ENCODE peak calls at places on chromosomes 7 and 10, in nine cellular contexts. C is gastrocnemius medialis; D is right cardiac atrium; V is CD8-positive, alpha-beta T cell; J is IMR-90; L is psoas muscle; N is upper lobe of right lung; H is Panc1; U is heart right ventricle. Y is an unnamed sample. For H3K4me1, the result is how much of the 10 kb centered on the place peaks cover.

GRCh38 chr7:39672176-39672575 is 48.8 kb downstream of the RALA start:
- DNase-seq in C (no peak), D (no peak), V (no peak), J (no peak), L (no peak), N (no peak), H (no peak), U (no peak), Y (no peak)

GRCh38 chr10:58967551-58968418 is 208.7 kb upstream of the PHYHIPL start:
- DNase-seq in C (no peak), D (peak), V (no peak), J (no peak), L (no peak), N (peak), H (no peak), U (peak), Y (no peak)

GRCh38 chr7:30727061-30727945 is 24.6 kb upstream of the INMT start:
- DNase-seq in C (no peak), D (no peak), V (peak), J (peak), L (no peak), N (peak), H (no peak), U (no peak), Y (no peak)

GRCh38 chr7:38704041-38704547 is 72.9 kb upstream of the AMPH start:
- DNase-seq in C (no peak), D (no peak), V (no peak), J (peak), L (no peak), N (no peak), H (no peak), U (no peak), Y (no peak)

GRCh38 chr10:22825841-22826240 is 102.0 kb upstream of the ARMC3 start:
- DNase-seq in C (no peak), D (peak), V (no peak), J (no peak), L (peak), N (no peak), H (no peak), U (no peak), Y (no peak)

GRCh38 chr7:30511494-30511893 is 6.9 kb upstream of the GGCT start:
- DNase-seq in C (no peak), D (no peak), V (no peak), J (no peak), L (no peak), N (no peak), H (no peak), U (no peak), Y (no peak)

GRCh38 chr10:104589871-104590270 is 51.2 kb upstream of the SORCS3 start:
- DNase-seq in C (no peak), D (no peak), V (no peak), J (peak), L (no peak), N (no peak), H (no peak), U (no peak), Y (no peak)

GRCh38 chr7:35785250-35785649 is 15.6 kb upstream of the SEPTIN7 start:
- DNase-seq in C (no peak), D (no peak), V (no peak), J (no peak), L (no peak), N (no peak), H (no peak), U (no peak), Y (no peak)

GRCh38 chr7:25541064-25541463 is 312.8 kb upstream of the NPVF start:
- DNase-seq in C (no peak), D (peak), V (no peak), J (no peak), L (no peak), N (no peak), H (no peak), U (no peak), Y (no peak)

GRCh38 chr7:122423591-122423990 is 119.0 kb upstream of the FEZF1 start:
- DNase-seq in C (no peak), D (no peak), V (no peak), J (no peak), L (no peak), N (no peak), H (no peak), U (no peak), Y (no peak)

GRCh38 chr10:124083740-124084397 is 9.5 kb downstream of the CHST15 start:
- DNase-seq in C (no peak), D (no peak), V (no peak), J (no peak), L (no peak), N (no peak), H (no peak), U (no peak), Y (no peak)

GRCh38 chr7:28973591-28973990 is 15.5 kb upstream of the TRIL start:
- DNase-seq in C (no peak), D (no peak), V (no peak), J (no peak), L (no peak), N (no peak), H (no peak), U (no peak), Y (no peak)

GRCh38 chr7:7576344-7576743 is 9.7 kb downstream of the MIOS start:
- DNase-seq in C (no peak), D (no peak), V (no peak), J (no peak), L (no peak), N (no peak), H (no peak), U (no peak), Y (no peak)

DNA sequence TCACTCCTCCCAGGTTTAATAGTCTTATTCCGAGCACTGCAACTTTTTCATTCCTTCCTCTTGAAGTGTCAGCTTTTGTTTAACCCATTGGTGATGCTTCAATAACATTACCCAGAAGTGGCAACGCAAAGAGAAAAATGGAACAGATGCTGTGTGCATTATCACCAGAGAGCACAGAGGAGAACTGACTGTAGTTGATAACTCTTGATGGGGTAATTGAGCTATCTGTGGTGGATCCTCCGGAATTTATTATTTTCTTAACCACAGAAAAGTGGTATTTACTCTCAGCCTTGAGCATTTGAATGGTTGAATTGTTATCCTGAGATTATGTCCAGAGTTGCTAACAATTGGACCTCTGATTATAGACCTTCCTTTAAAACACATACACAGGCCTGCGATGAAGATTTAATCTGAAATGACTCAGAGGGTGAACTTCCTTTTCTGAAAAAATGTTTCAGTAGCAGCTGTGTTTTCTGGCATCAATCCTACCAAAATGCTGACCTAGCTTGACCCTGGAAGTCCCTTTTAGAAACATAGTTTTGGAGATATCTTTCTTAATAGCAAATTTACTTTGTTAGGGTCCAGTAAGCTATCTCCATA is 1584.4 kb upstream of the LRRTM3 start:
- DNase-seq in C (no peak), D (no peak), V (no peak), J (no peak), L (no peak), N (no peak), H (no peak), U (no peak), Y (no peak)
- H3K27ac ChIP-seq in C (peak), D (no peak), V (no peak), J (no peak), L (no peak), N (no peak), H (no peak), U (peak), Y (no peak)

GRCh38 chr10:90319188-90319914 is 538.5 kb downstream of the HTR7 start:
- DNase-seq in C (no peak), D (no peak), V (no peak), J (peak), L (no peak), N (no peak), H (peak), U (no peak), Y (no peak)
- H3K4me3 ChIP-seq in C (no peak), D (no peak), V (no peak), J (no peak), L (no peak), N (no peak), H (no peak), U (no peak), Y (no peak)

GRCh38 chr10:76456190-76456589 is 1024.8 kb downstream of the LRMDA start:
- DNase-seq in C (peak), D (peak), V (no peak), J (no peak), L (no peak), N (no peak), H (no peak), U (no peak), Y (peak)
- H3K4me1 ChIP-seq in C (under half), D (under half), V (under half), J (under half), L (under half), N (under half), H (under half), U (under half), Y (under half)

GRCh38 chr7:131686833-131687232 is 130.4 kb upstream of the PODXL start:
- DNase-seq in C (no peak), D (no peak), V (no peak), J (no peak), L (no peak), N (no peak), H (no peak), U (no peak), Y (no peak)
- H3K27ac ChIP-seq in C (no peak), D (no peak), V (no peak), J (no peak), L (no peak), N (no peak), H (no peak), U (no peak), Y (no peak)

GRCh38 chr10:71634531-71635164 is 84.9 kb downstream of the C10orf105 start:
- DNase-seq in C (peak), D (no peak), V (no peak), J (no peak), L (no peak), N (no peak), H (no peak), U (peak), Y (no peak)

GRCh38 chr10:71631007-71631859 is 88.3 kb downstream of the C10orf105 start:
- DNase-seq in C (no peak), D (no peak), V (no peak), J (no peak), L (no peak), N (no peak), H (no peak), U (no peak), Y (no peak)

GRCh38 chr10:71633935-71634334 is 85.6 kb downstream of the C10orf105 start:
- DNase-seq in C (no peak), D (no peak), V (no peak), J (no peak), L (no peak), N (no peak), H (no peak), U (no peak), Y (no peak)

GRCh38 chr10:71632200-71632820 is 87.3 kb downstream of the C10orf105 start:
- DNase-seq in C (no peak), D (no peak), V (no peak), J (no peak), L (no peak), N (no peak), H (no peak), U (no peak), Y (no peak)

DNA sequence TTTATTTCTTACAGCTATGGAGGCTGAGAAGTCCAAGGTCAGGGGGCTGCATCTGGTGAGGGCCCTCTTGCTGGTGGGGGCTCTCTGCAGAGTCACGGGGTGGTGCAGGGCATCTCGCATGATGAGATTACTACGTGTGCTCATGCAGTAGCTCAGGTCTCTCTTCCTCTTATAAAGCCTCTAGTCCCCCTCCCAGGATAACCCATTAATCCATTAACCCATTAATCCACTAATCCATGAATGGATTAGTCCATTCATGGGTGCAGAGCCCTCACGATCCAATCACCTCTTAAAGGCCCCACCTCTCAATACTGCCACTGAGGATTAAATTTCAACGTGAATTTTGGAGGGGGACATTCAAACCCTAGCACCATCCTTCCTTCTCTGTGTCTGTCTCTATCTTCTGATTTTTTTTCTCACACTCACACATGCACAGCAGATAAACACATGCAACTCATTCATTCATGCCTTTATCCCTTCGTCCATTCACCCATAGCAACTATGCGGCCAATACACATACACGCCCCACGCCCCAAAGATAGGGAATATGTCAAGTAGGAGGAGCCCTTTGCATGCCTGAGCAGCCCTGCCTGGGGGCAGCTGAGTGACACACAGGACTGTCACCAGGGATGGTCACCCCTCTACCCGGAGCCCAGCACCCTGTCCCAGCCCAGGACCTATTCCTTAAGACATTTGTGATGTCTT is 86.5 kb downstream of the C10orf105 start:
- DNase-seq in C (no peak), D (no peak), V (no peak), J (no peak), L (no peak), N (no peak), H (no peak), U (no peak), Y (no peak)
- H3K4me3 ChIP-seq in C (no peak), D (no peak), V (no peak), J (no peak), L (no peak), N (no peak), H (no peak), U (no peak), Y (no peak)

GRCh38 chr10:110355922-110356627 is 51.4 kb upstream of the SMNDC1 start:
- DNase-seq in C (no peak), D (no peak), V (no peak), J (no peak), L (no peak), N (no peak), H (no peak), U (no peak), Y (no peak)

GRCh38 chr10:110357871-110358270 is 53.2 kb upstream of the SMNDC1 start:
- DNase-seq in C (no peak), D (no peak), V (no peak), J (no peak), L (no peak), N (no peak), H (no peak), U (no peak), Y (no peak)

GRCh38 chr10:110355181-110355831 is 50.6 kb upstream of the SMNDC1 start:
- DNase-seq in C (no peak), D (no peak), V (no peak), J (no peak), L (no peak), N (no peak), H (no peak), U (no peak), Y (no peak)

GRCh38 chr10:110357252-110357780 is 52.6 kb upstream of the SMNDC1 start:
- DNase-seq in C (no peak), D (no peak), V (no peak), J (peak), L (no peak), N (no peak), H (no peak), U (no peak), Y (peak)

DNA sequence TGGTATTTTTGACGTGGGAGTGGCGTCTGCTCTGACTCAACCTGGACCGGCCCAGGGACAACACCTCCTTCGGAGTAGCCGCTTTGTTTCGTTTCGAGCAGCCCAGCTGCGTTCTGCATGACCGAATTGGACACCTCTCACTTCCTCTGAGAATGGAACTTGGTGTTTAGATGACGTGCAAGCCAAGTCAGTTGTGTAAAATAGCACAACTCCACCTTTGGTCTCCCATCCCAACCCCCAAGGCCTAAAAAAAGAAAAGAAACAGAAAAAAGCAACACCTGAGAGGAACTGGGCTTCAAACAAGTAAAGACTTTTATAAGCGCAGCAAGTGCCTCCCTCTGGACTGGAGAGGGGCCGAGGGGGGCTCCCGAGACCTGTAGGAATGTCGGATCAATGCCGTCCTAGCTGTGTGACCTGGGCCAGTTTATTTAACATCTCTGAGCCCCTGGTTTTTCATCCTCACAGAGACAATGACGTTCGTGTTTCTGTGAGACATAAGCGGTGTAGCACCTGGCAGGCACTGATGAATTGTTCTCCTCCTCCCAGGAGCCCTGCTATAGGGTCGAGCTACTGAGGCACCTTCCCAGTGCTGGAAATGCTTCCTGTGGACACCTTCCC is 52.0 kb upstream of the SMNDC1 start:
- DNase-seq in C (peak), D (no peak), V (peak), J (peak), L (no peak), N (no peak), H (peak), U (no peak), Y (no peak)
- H3K4me1 ChIP-seq in C (under half), D (under half), V (under half), J (under half), L (under half), N (under half), H (under half), U (under half), Y (under half)

DNA sequence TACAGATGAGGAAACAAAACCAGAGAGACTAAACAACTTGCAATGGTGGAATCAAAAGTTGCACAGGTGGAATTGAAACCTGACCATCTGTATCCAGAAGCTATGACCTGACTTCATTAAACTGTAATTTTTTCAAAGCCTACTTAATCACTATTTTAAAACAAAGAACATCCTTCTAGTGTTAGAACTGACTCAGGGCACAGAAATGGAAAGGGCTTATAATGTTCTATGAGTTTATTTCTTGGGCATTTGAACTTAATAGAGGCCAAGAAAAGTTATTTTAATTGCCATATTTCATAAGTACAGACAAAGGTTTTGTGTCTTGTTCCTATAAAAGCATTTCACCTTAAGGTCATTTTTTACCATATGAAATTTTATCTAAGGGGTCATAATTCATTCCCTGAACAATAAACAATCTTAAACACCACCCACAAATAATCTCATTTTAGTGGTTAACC is 8.8 kb downstream of the ITGB1 start:
- DNase-seq in C (no peak), D (no peak), V (no peak), J (no peak), L (no peak), N (no peak), H (no peak), U (no peak), Y (no peak)
- H3K27ac ChIP-seq in C (no peak), D (no peak), V (no peak), J (no peak), L (peak), N (no peak), H (peak), U (no peak), Y (no peak)